ENCODE peak calls at places on chromosomes 16 and 17, in seven cellular contexts. C is IMR-90, T is cardiac muscle cell, O is OCI-LY7, G is spleen, F is H1, S is tibial nerve. Y is an unnamed sample.

GRCh38 chr17:50101346-50102163 is 6.4 kb downstream of the PDK2 start:
- DNase-seq in C (peak; percentile 26), O (no peak), T (peak; percentile 58), S (no peak), G (no peak), F (no peak), Y (no peak)

GRCh38 chr17:81967533-81968395 is 6.8 kb upstream of the NOTUM start:
- DNase-seq in O (peak; percentile 97), C (peak; percentile 32), T (peak; percentile 89), F (peak; percentile 43), S (peak; percentile 53), G (peak; percentile 93), Y (peak; percentile 87)

GRCh38 chr17:83010323-83011200 is 68.8 kb upstream of the METRNL start:
- DNase-seq in S (no peak), T (no peak), F (no peak), G (no peak), C (peak; percentile 69), O (no peak), Y (no peak)

GRCh38 chr17:19948100-19948943 is 29.3 kb downstream of the AKAP10 start:
- DNase-seq in O (no peak), C (no peak), S (no peak), F (no peak), G (no peak), T (no peak), Y (no peak)

GRCh38 chr17:17391575-17392370 is 85.0 kb upstream of the MED9 start:
- DNase-seq in G (no peak), O (peak; percentile 43), C (no peak), F (no peak), T (no peak), S (no peak), Y (peak; percentile 79)

GRCh38 chr17:64496786-64497564 is at the start of gene POLG2:
- DNase-seq in S (peak; percentile 86), F (peak; percentile 73), G (peak; percentile 98), C (peak; percentile 91), T (peak; percentile 95), O (peak; percentile 96), Y (peak; percentile 96)

GRCh38 chr17:32192379-32192778 is 50.1 kb downstream of the RHOT1 start:
- DNase-seq in O (no peak), F (no peak), G (no peak), T (peak; percentile 8), S (no peak), C (peak; percentile 73), Y (no peak)

GRCh38 chr16:88088161-88088581 is 136.9 kb downstream of the BANP start:
- DNase-seq in S (peak; percentile 22), F (no peak), O (no peak), G (no peak), C (peak; percentile 42), T (no peak), Y (no peak)

GRCh38 chr17:48756816-48757215 is 28.3 kb upstream of the HOXB13 start:
- DNase-seq in S (no peak), F (no peak), C (no peak), O (no peak), G (no peak), T (no peak), Y (no peak)

GRCh38 chr16:66503030-66503429 is 46.9 kb downstream of the TK2 start:
- DNase-seq in T (no peak), O (no peak), G (no peak), F (no peak), C (no peak), S (peak; percentile 64), Y (no peak)

GRCh38 chr16:66899945-66900688 is 18.6 kb downstream of the CDH16 start:
- DNase-seq in S (peak; percentile 82), F (no peak), T (peak; percentile 84), O (no peak), C (peak; percentile 79), G (no peak), Y (no peak)

GRCh38 chr16:54118846-54119245 is 167.7 kb downstream of the IRX3 start:
- DNase-seq in C (peak; percentile 25), G (no peak), T (peak; percentile 23), O (no peak), S (no peak), F (no peak), Y (no peak)

GRCh38 chr16:75550211-75550662 is 5.8 kb downstream of the TMEM231 start:
- DNase-seq in O (peak; percentile 54), G (no peak), C (peak; percentile 43), F (peak; percentile 58), S (peak; percentile 30), T (peak; percentile 38), Y (no peak)

GRCh38 chr16:19601083-19601976 is 45.8 kb downstream of the VPS35L start:
- DNase-seq in S (peak; percentile 65), O (peak; percentile 24), C (peak; percentile 36), T (peak; percentile 67), F (no peak), G (no peak), Y (peak; percentile 43)

GRCh38 chr17:44362964-44363612 is 565 bp downstream of the FAM171A2 start:
- DNase-seq in T (no peak), F (no peak), O (peak; percentile 59), C (no peak), G (no peak), S (no peak), Y (no peak)

GRCh38 chr17:56592487-56593072 is 919 bp upstream of the NOG start:
- DNase-seq in T (peak; percentile 49), S (peak; percentile 55), G (peak; percentile 89), O (peak; percentile 44), C (peak; percentile 39), F (no peak), Y (peak; percentile 51)

GRCh38 chr17:77616243-77616731 is 342.2 kb upstream of the TNRC6C start:
- DNase-seq in G (peak; percentile 24), O (no peak), F (no peak), S (no peak), C (no peak), T (no peak), Y (no peak)

GRCh38 chr16:29820271-29820701 is at the start of gene MVP:
- DNase-seq in O (peak; percentile 72), C (peak; percentile 57), S (peak; percentile 62), G (peak; percentile 92), F (no peak), T (peak; percentile 74), Y (peak; percentile 50)

GRCh38 chr16:29821663-29822115 is 1.4 kb downstream of the MVP start:
- DNase-seq in C (peak; percentile 79), F (no peak), O (no peak), G (no peak), T (peak; percentile 83), S (no peak), Y (no peak)

GRCh38 chr16:29818082-29818481 is 2.1 kb downstream of the PAGR1 start:
- DNase-seq in T (no peak), F (no peak), S (no peak), C (no peak), O (no peak), G (no peak), Y (no peak)

GRCh38 chr16:29819506-29819905 is 756 bp upstream of the MVP start:
- DNase-seq in F (no peak), C (no peak), O (no peak), S (no peak), G (no peak), T (no peak), Y (no peak)

GRCh38 chr16:29820730-29821662 is 734 bp downstream of the MVP start:
- DNase-seq in T (no peak), C (no peak), S (no peak), O (no peak), G (peak; percentile 90), F (no peak), Y (peak; percentile 28)
- H3K4me1 ChIP-seq in T (peaks cover 4% of the 10 kb centered on the region), C (peaks cover 27% of the 10 kb centered on the region), S (no peaks in the 10 kb centered on the region), O (peaks cover 47% of the 10 kb centered on the region), G (peaks cover 77% of the 10 kb centered on the region), F (peaks cover 2% of the 10 kb centered on the region), Y (peaks cover 89% of the 10 kb centered on the region)

GRCh38 chr17:76141212-76142043 is at the start of gene FOXJ1:
- DNase-seq in G (peak; percentile 95), T (peak; percentile 84), O (peak; percentile 90), S (peak; percentile 86), F (peak; percentile 88), C (peak; percentile 74), Y (peak; percentile 92)

GRCh38 chr17:76139261-76139752 is 1.7 kb downstream of the FOXJ1 start:
- DNase-seq in G (no peak), T (no peak), F (no peak), O (no peak), C (no peak), S (no peak), Y (no peak)

GRCh38 chr17:76142044-76143041 is 1.3 kb upstream of the FOXJ1 start:
- DNase-seq in G (peak; percentile 70), T (no peak), S (no peak), C (no peak), O (no peak), F (no peak), Y (no peak)

GRCh38 chr17:76139801-76140660 is 1.0 kb downstream of the FOXJ1 start:
- DNase-seq in O (no peak), G (peak; percentile 83), S (no peak), T (no peak), F (no peak), C (no peak), Y (peak; percentile 24)

GRCh38 chr17:76140661-76141211 is 309 bp downstream of the FOXJ1 start:
- DNase-seq in C (no peak), S (no peak), G (no peak), F (no peak), O (no peak), T (no peak), Y (no peak)
- H3K4me3 ChIP-seq in C (no peak overlapping the region), S (peak overlapping the region; percentile 27), G (no peak overlapping the region), F (peak overlapping the region; percentile 59), O (peak overlapping the region; percentile 59), T (peak overlapping the region; percentile 35), Y (peak overlapping the region; percentile 48)

GRCh38 chr16:72561-73537 is at the start of gene RHBDF1:
- DNase-seq in C (peak; percentile 47), S (no peak), G (no peak), T (peak; percentile 71), F (no peak), O (no peak), Y (no peak)

GRCh38 chr16:75580-76501 is 2.2 kb upstream of the MPG start:
- DNase-seq in T (peak; percentile 95), C (peak; percentile 86), F (no peak), S (peak; percentile 86), O (peak; percentile 33), G (no peak), Y (no peak)

GRCh38 chr16:76535-77272 is 1.3 kb upstream of the MPG start:
- DNase-seq in S (peak; percentile 72), G (no peak), T (peak; percentile 79), C (peak; percentile 95), O (peak; percentile 40), F (no peak), Y (no peak)

GRCh38 chr16:74025-74424 is 1.6 kb upstream of the RHBDF1 start:
- DNase-seq in O (no peak), S (no peak), F (no peak), G (no peak), T (no peak), C (no peak), Y (no peak)

GRCh38 chr16:74437-75318 is 2.2 kb upstream of the RHBDF1 start:
- DNase-seq in S (no peak), F (no peak), G (no peak), O (no peak), T (no peak), C (no peak), Y (no peak)
- H3K4me1 ChIP-seq in S (no peaks in the 10 kb centered on the region), F (peaks cover 48% of the 10 kb centered on the region), G (peaks cover 30% of the 10 kb centered on the region), O (peaks cover 29% of the 10 kb centered on the region), T (peaks cover 29% of the 10 kb centered on the region), C (peaks cover 57% of the 10 kb centered on the region), Y (peaks cover 26% of the 10 kb centered on the region)

DNA sequence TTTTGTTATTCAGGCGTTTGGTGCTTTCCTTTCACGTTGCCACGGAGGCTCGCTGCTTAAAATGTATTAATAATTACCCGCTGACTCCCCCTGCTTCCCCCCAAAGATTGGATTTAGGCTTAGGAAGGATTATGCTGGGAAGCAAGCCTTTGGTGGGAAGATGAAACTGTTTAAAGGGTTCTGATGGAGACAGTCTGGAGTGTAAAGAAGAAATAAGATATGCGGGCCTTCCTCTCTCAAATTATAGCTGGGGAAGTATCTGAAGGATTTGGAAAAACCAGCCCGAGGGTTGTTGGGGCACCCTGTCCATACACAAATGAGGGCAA is 1.1 kb downstream of the KSR1 start:
- DNase-seq in G (no peak), O (no peak), F (no peak), S (no peak), C (no peak), T (no peak), Y (no peak)
- H3K4me3 ChIP-seq in G (peak overlapping the region; percentile 81), O (peak overlapping the region; percentile 82), F (peak overlapping the region; percentile 62), S (peak overlapping the region; percentile 97), C (peak overlapping the region; percentile 100), T (peak overlapping the region; percentile 86), Y (peak overlapping the region; percentile 61)